ENCODE peak calls at places on chromosomes 5 and 9, in eight cellular contexts. Z is right atrium auricular region, W is stomach, X is SK-N-SH, U is prostate gland, V is A673, O is kidney, B is breast epithelium. R is an unnamed sample.
A peak's percentile ranks its signal among the peaks of the same experiment; 100 is the strongest.

GRCh38 chr9:138074516-138074915 is 196.9 kb downstream of the CACNA1B start:
- DNase-seq in Z (peak; percentile 44), W (peak; percentile 15), X (peak; percentile 7), U (no peak), V (no peak), O (peak; percentile 27), B (peak; percentile 11), R (no peak)

GRCh38 chr5:137696481-137696880 is 39.4 kb downstream of the KLHL3 start:
- DNase-seq in Z (no peak), W (no peak), X (no peak), U (no peak), V (no peak), O (no peak), B (no peak), R (no peak)

GRCh38 chr9:83596899-83597504 is 25.9 kb upstream of the IDNK start:
- DNase-seq in Z (no peak), W (no peak), X (peak; percentile 54), U (no peak), V (peak; percentile 54), O (no peak), B (no peak), R (peak; percentile 62)

GRCh38 chr5:139805545-139805944 is 9.9 kb downstream of the PSD2 start:
- DNase-seq in Z (no peak), W (no peak), X (no peak), U (no peak), V (no peak), O (peak; percentile 17), B (no peak), R (no peak)

GRCh38 chr9:118962426-118962825 is 406.8 kb downstream of the BRINP1 start:
- DNase-seq in Z (no peak), W (no peak), X (no peak), U (no peak), V (no peak), O (no peak), B (no peak), R (no peak)

GRCh38 chr5:140317859-140318258 is 15.0 kb upstream of the PFDN1 start:
- DNase-seq in Z (no peak), W (no peak), X (no peak), U (no peak), V (no peak), O (no peak), B (no peak), R (no peak)

GRCh38 chr9:27847380-27847779 is 274.1 kb upstream of the C9orf72 start:
- DNase-seq in Z (no peak), W (no peak), X (no peak), U (no peak), V (no peak), O (no peak), B (no peak), R (no peak)

GRCh38 chr9:121510766-121511555 is 11.3 kb upstream of the GGTA1 start:
- DNase-seq in Z (no peak), W (no peak), X (peak; percentile 77), U (no peak), V (no peak), O (no peak), B (no peak), R (no peak)

GRCh38 chr9:87766697-87767096 is 40.8 kb downstream of the CTSL start:
- DNase-seq in Z (no peak), W (no peak), X (no peak), U (peak; percentile 63), V (no peak), O (no peak), B (no peak), R (no peak)

GRCh38 chr9:21789541-21790037 is 12.8 kb upstream of the MTAP start:
- DNase-seq in Z (no peak), W (peak; percentile 65), X (peak; percentile 34), U (peak; percentile 85), V (peak; percentile 77), O (no peak), B (peak; percentile 70), R (peak; percentile 47)

GRCh38 chr5:83724001-83724400 is 3.3 kb upstream of the HAPLN1 start:
- DNase-seq in Z (no peak), W (no peak), X (no peak), U (no peak), V (no peak), O (no peak), B (no peak), R (no peak)

GRCh38 chr9:117414220-117414905 is 494 bp downstream of the ASTN2 start:
- DNase-seq in Z (no peak), W (peak; percentile 37), X (peak; percentile 80), U (peak; percentile 21), V (no peak), O (peak; percentile 70), B (no peak), R (peak; percentile 67)

GRCh38 chr5:55570026-55570425 is 35.3 kb upstream of the PLPP1 start:
- DNase-seq in Z (no peak), W (no peak), X (no peak), U (no peak), V (no peak), O (no peak), B (peak; percentile 41), R (no peak)

GRCh38 chr9:134653259-134654009 is 11.8 kb downstream of the COL5A1 start:
- DNase-seq in Z (no peak), W (no peak), X (no peak), U (no peak), V (no peak), O (peak; percentile 41), B (no peak), R (no peak)

GRCh38 chr5:121793791-121794190 is 57.9 kb upstream of the FTMT start:
- DNase-seq in Z (no peak), W (no peak), X (no peak), U (no peak), V (no peak), O (no peak), B (no peak), R (no peak)

GRCh38 chr9:101514056-101514455 is 19.6 kb upstream of the RNF20 start:
- DNase-seq in Z (no peak), W (no peak), X (no peak), U (no peak), V (no peak), O (no peak), B (no peak), R (no peak)

GRCh38 chr5:35876454-35876853 is 19.8 kb downstream of the IL7R start:
- DNase-seq in Z (no peak), W (no peak), X (no peak), U (no peak), V (no peak), O (no peak), B (no peak), R (no peak)

DNA sequence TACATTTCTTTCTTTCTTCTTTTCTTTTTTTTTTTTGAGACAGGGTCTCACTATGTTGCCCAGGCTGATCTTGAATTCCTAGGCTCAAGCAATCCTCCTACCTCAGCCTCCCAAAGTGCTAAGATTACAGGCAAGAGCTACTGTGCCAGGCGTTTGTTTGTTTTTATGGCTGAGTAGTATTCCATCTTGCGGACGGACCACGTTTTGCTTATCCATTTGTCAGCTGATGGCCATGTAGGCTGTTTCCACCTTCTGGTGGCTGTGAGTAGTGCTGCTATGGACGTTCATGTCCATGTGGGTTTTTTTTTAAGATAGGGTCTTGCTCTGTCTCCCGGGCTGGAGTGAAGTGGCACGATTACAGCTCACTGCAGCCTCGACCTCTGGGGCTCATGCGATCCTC is 2.5 kb downstream of the DOK3 start:
- DNase-seq in Z (no peak), W (no peak), X (no peak), U (no peak), V (no peak), O (no peak), B (no peak), R (no peak)
- H3K4me3 ChIP-seq in Z (no peak overlapping the region), W (no peak overlapping the region), X (no peak overlapping the region), U (no peak overlapping the region), V (no peak overlapping the region), O (no peak overlapping the region), B (no peak overlapping the region), R (no peak overlapping the region)

GRCh38 chr9:110121170-110121569 is 86.8 kb downstream of the C9orf152 start:
- DNase-seq in Z (no peak), W (no peak), X (no peak), U (no peak), V (no peak), O (no peak), B (no peak), R (no peak)
- H3K4me1 ChIP-seq in Z (no peaks in the 10 kb centered on the region), W (peaks cover 24% of the 10 kb centered on the region), X (peaks cover 15% of the 10 kb centered on the region), U (no peaks in the 10 kb centered on the region), V (no peaks in the 10 kb centered on the region), O (peaks cover 24% of the 10 kb centered on the region), B (no peaks in the 10 kb centered on the region), R (no peaks in the 10 kb centered on the region)

GRCh38 chr5:111757582-111758283 is 739 bp upstream of the NREP start:
- DNase-seq in Z (peak; percentile 87), W (peak; percentile 91), X (peak; percentile 91), U (peak; percentile 85), V (peak; percentile 89), O (peak; percentile 97), B (peak; percentile 78), R (peak; percentile 95)

GRCh38 chr5:111755942-111756353 is 1.0 kb downstream of the NREP start:
- DNase-seq in Z (no peak), W (no peak), X (peak; percentile 30), U (no peak), V (peak; percentile 12), O (no peak), B (no peak), R (no peak)

GRCh38 chr5:111755264-111755941 is 1.6 kb downstream of the NREP start:
- DNase-seq in Z (no peak), W (no peak), X (no peak), U (no peak), V (no peak), O (no peak), B (no peak), R (no peak)

GRCh38 chr5:111758284-111758628 is 1.3 kb upstream of the NREP start:
- DNase-seq in Z (no peak), W (no peak), X (no peak), U (no peak), V (no peak), O (no peak), B (no peak), R (no peak)

DNA sequence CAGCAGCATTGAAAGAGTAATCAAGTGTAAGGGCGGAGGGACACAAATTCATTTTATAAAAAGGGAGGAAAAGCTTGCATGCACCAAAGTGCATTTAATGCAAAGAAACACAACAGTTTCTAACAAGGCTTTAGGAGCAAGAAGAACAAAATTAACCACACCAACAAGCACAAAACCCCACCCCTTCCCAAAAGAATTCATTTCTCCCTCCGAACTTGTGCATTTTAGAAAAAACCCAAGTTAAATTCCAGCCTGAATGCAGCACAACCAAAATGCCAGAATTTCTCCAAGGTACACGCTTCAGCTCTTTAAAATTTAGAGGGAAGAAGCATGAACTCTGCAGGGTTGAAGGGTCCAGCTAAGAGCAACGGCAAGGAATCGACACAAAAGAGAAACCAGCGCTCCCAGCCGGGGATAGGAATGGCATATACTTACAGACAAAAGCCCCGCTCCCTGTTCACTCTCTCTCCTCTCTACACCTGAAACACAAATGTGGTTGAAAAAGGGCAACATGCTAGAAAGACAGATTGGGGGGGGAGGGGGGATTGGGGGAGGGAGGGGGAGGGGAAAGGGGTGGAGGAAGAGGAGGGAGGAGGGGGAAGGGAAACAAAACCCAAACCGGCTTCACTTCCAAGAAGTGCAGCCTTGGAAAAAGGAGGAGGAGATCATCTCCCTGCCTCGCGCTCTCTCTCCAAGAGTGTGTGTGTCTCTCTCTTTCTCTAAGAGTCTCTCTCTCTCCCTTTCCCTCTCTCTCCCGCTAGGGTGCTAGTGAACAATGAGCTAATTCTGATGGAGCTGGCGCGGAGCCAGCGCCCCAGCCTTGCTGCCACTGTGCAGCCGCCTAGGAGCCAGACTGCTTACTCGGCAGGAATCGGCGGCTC is at the start of gene NREP:
- DNase-seq in Z (peak; percentile 90), W (peak; percentile 91), X (no peak), U (peak; percentile 82), V (peak; percentile 95), O (peak; percentile 97), B (peak; percentile 86), R (peak; percentile 95)
- TF ChIP-seq CTCF in Z (no peak), W (no peak), X (peak; percentile 55), U (peak; percentile 48), V (peak; percentile 34), O (peak; percentile 40), B (peak; percentile 66), R (peak; percentile 62)

GRCh38 chr9:77016111-77016525 is 3.3 kb upstream of the FOXB2 start:
- DNase-seq in Z (peak; percentile 47), W (no peak), X (peak; percentile 43), U (no peak), V (no peak), O (no peak), B (no peak), R (no peak)
- H3K4me3 ChIP-seq in Z (peak overlapping the region; percentile 17), W (no peak overlapping the region), X (no peak overlapping the region), U (no peak overlapping the region), V (peak overlapping the region; percentile 34), O (no peak overlapping the region), B (no peak overlapping the region), R (no peak overlapping the region)